ENCODE peak calls at places on chromosomes 5 and 9, in four cellular contexts. R is Peyer's patch, F is mucosa of descending colon, M is AG10803. J is an unnamed sample.

GRCh38 chr5:155651-156410 is 35.5 kb upstream of the LRRC14B start:
- DNase-seq in R (no peak), F (no peak), M (no peak), J (no peak)

GRCh38 chr5:7873216-7873615 is 4.3 kb downstream of the MTRR start:
- DNase-seq in F (no peak), M (no peak), R (no peak), J (no peak)

GRCh38 chr9:82934949-82935348 is 128.0 kb downstream of the RASEF start:
- DNase-seq in M (peak), F (no peak), R (no peak), J (peak)

GRCh38 chr5:123119334-123119986 is 30.4 kb downstream of the PRDM6 start:
- DNase-seq in M (peak), F (no peak), R (no peak), J (no peak)

GRCh38 chr9:100222674-100223073 is 123.6 kb downstream of the INVS start:
- DNase-seq in F (no peak), M (peak), R (no peak), J (peak)

GRCh38 chr5:123289210-123289609 is 134.0 kb downstream of the CEP120 start:
- DNase-seq in M (no peak), F (no peak), R (no peak), J (no peak)

GRCh38 chr5:30894811-30895210 is 298.7 kb upstream of the CDH6 start:
- DNase-seq in R (no peak), F (no peak), M (no peak), J (no peak)

GRCh38 chr9:84722388-84722989 is 53.0 kb downstream of the NTRK2 start:
- DNase-seq in R (no peak), F (no peak), M (no peak), J (no peak)

GRCh38 chr5:134018154-134018985 is 13.6 kb upstream of the VDAC1 start:
- DNase-seq in M (no peak), F (peak), R (no peak), J (no peak)

GRCh38 chr9:130939405-130939941 is 426 bp upstream of the FIBCD1 start:
- DNase-seq in F (peak), M (no peak), R (no peak), J (no peak)

GRCh38 chr9:129628709-129629108 is 2.7 kb downstream of the NTMT1 start:
- DNase-seq in F (no peak), M (no peak), R (no peak), J (no peak)

GRCh38 chr5:159559337-159559736 is 229.1 kb upstream of the IL12B start:
- DNase-seq in M (no peak), R (no peak), F (no peak), J (no peak)

GRCh38 chr9:4792572-4793411 is at the start of gene RCL1:
- DNase-seq in M (peak), R (peak), F (peak), J (peak)

GRCh38 chr5:6704361-6704851 is 8.8 kb upstream of the TENT4A start:
- DNase-seq in R (no peak), M (peak), F (no peak), J (peak)

GRCh38 chr5:142597546-142598337 is 88.1 kb downstream of the FGF1 start:
- DNase-seq in M (peak), F (no peak), R (no peak), J (peak)

GRCh38 chr5:172002840-172003512 is 3.5 kb downstream of the FBXW11 start:
- DNase-seq in M (no peak), R (no peak), F (no peak), J (no peak)
- H3K4me3 ChIP-seq in M (no peak), R (no peak), F (no peak), J (no peak)

GRCh38 chr9:76310577-76310976 is 83.6 kb downstream of the RFK start:
- DNase-seq in R (no peak), F (no peak), M (no peak), J (no peak)
- H3K4me3 ChIP-seq in R (no peak), F (no peak), M (no peak), J (no peak)

GRCh38 chr9:133738806-133739150 is 626 bp upstream of the SARDH start:
- DNase-seq in F (no peak), R (no peak), M (no peak), J (no peak)
- H3K4me3 ChIP-seq in F (no peak), R (peak), M (no peak), J (no peak)

GRCh38 chr5:83475540-83476469 is 4.3 kb downstream of the VCAN start:
- DNase-seq in F (no peak), R (no peak), M (peak), J (peak)
- H3K4me3 ChIP-seq in F (no peak), R (no peak), M (peak), J (peak)

GRCh38 chr5:83375049-83375710 is 96.4 kb upstream of the VCAN start:
- DNase-seq in R (no peak), F (no peak), M (peak), J (no peak)
- H3K4me3 ChIP-seq in R (no peak), F (no peak), M (no peak), J (no peak)

GRCh38 chr9:119349548-119349947 is 19.7 kb downstream of the BRINP1 start:
- DNase-seq in M (no peak), R (no peak), F (no peak), J (no peak)
- H3K4me3 ChIP-seq in M (no peak), R (no peak), F (no peak), J (no peak)

DNA sequence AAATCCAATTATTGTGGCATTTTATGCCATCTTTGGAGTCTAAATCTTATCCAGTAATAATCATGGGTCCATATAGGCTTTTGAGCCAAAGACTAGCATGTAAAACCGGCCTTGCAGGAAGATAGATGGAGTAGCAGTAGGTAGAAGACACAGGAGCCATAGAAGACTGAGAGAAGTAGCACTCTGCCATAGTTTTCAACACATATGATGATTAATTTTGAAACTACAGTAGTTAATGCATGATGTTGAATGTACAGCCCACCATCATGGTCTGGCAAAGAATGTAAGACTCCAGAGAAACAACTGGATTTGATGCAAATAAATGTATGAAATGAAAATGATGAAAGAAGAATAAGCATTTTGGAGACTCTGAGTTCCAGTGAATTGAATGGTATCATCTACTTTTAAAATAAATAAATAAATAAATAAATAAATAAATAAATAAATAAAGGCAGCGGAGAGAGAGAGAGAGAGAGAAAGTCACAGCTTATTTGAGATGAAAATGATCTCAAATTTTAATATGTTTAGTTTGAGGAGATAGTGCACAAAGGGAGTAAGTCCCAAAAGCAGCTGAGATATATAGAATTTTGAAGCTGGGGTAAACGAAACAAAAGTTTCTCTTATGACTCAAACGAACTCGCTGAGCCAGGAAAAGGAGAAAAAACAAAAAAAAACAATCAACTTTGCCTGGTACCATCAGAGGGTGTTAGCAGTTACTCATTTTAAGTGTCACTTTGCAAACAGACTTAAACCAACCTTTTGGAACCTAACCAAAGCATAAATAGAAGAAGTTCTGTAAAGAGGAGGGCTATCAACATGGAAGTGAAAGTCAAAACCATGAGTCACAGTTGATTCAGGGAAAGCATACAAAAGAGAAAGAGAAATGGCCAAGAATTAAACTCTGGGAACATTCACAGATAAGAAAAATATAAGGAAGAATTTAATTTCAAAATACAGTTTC is 388.7 kb downstream of the CETN3 start:
- DNase-seq in M (peak), F (no peak), R (no peak), J (peak)
- H3K4me3 ChIP-seq in M (peak), F (no peak), R (no peak), J (peak)

DNA sequence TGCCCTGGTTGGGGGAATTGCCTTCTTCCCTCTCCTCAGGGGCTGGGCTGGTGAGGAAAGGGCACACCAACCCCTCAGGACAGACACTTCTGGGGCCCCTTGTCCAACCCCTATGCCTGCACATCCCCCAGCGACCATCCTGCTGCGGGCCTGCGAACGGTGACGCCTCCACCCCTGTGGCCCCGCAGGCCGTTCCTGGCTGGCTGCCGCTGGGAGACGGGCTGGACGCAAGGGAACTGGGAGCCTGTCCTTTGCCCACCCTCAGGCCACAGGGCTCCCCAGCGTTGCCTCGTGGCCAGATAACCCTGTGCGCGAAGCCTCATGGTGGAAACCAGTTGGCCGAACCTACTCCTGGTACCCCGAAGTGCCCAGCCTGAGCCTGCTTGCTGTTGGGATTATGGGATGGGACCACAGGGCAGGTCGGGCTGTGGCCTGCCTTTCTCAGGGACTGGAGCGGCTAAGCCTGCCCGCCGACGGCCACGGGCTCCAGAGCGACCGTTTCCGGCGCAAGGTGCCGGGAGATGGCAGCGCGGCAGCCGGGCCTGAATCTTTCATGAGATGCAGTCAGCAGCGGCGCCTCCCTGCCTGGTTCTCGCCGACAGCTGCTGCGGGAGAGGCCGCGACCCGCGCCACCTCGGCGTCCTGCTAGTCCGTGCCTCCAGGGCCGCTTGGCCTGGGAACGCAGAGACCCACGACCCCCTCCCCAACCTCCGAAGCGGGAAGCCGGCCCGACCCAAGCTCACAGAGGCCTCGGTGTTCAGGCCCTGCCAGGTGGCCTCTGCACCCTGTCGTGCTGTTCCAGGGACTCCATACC is 6.5 kb upstream of the PITX1 start:
- DNase-seq in R (no peak), M (no peak), F (peak), J (no peak)
- H3K4me3 ChIP-seq in R (no peak), M (no peak), F (no peak), J (no peak)